ENCODE peak calls at places on chromosomes 1 and 21, in eight cellular contexts. L, B, Q, P, C, F, T and G are unnamed samples.

GRCh38 chr1:2109581-2110021 is 59.4 kb downstream of the PRKCZ start:
- DNase-seq in C (no peak), P (no peak), B (no peak), Q (peak), L (no peak), T (no peak), F (no peak), G (no peak)

GRCh38 chr1:45530632-45531135 is 9.0 kb upstream of the PRDX1 start:
- DNase-seq in P (no peak), L (no peak), B (no peak), F (no peak), C (no peak), T (no peak), Q (no peak), G (no peak)

GRCh38 chr1:17351047-17351446 is 20.9 kb upstream of the PADI6 start:
- DNase-seq in L (no peak), C (no peak), Q (no peak), B (no peak), T (no peak), F (no peak), P (no peak), G (no peak)

GRCh38 chr1:21254335-21254951 is 35.8 kb downstream of the ECE1 start:
- DNase-seq in Q (peak), L (peak), C (peak), P (peak), B (no peak), F (no peak), T (no peak), G (no peak)

GRCh38 chr21:46509760-46510159 is 51.1 kb downstream of the DIP2A start:
- DNase-seq in P (peak), C (no peak), F (peak), B (no peak), Q (no peak), L (no peak), T (peak), G (no peak)

GRCh38 chr21:42857216-42857615 is 22.1 kb downstream of the WDR4 start:
- DNase-seq in F (no peak), Q (no peak), B (no peak), P (no peak), T (no peak), L (no peak), C (no peak), G (no peak)

GRCh38 chr1:10873189-10873588 is 76.7 kb upstream of the CASZ1 start:
- DNase-seq in B (no peak), L (no peak), T (no peak), F (no peak), P (no peak), C (no peak), Q (no peak), G (no peak)

GRCh38 chr1:2276803-2277580 is 48.9 kb downstream of the SKI start:
- DNase-seq in T (no peak), P (peak), L (no peak), B (no peak), C (no peak), Q (no peak), F (no peak), G (no peak)

GRCh38 chr1:153572569-153573015 is 6.9 kb upstream of the S100A2 start:
- DNase-seq in F (peak), T (peak), P (peak), L (peak), B (peak), C (peak), Q (peak), G (peak)

GRCh38 chr1:182189535-182190066 is 128.1 kb upstream of the ZNF648 start:
- DNase-seq in B (no peak), C (no peak), F (no peak), Q (no peak), P (no peak), T (no peak), L (no peak), G (no peak)

GRCh38 chr1:103497404-103497803 is 28.1 kb upstream of the RNPC3 start:
- DNase-seq in F (no peak), B (no peak), Q (no peak), C (no peak), L (no peak), P (no peak), T (no peak), G (no peak)

GRCh38 chr21:41361053-41361785 is 608 bp upstream of the MX2 start:
- DNase-seq in B (no peak), C (no peak), Q (no peak), P (no peak), F (no peak), T (no peak), L (no peak), G (no peak)

GRCh38 chr1:48869116-48869893 is 92.6 kb upstream of the BEND5 start:
- DNase-seq in C (no peak), P (no peak), T (peak), Q (peak), F (no peak), B (no peak), L (no peak), G (no peak)

GRCh38 chr21:34908424-34909055 is 140.6 kb downstream of the RUNX1 start:
- DNase-seq in F (no peak), T (no peak), P (no peak), C (peak), L (no peak), Q (no peak), B (no peak), G (no peak)

GRCh38 chr1:165490175-165490574 is 45.2 kb upstream of the RXRG start:
- DNase-seq in P (no peak), T (no peak), F (no peak), L (peak), Q (peak), B (no peak), C (peak), G (no peak)

GRCh38 chr1:204846546-204846945 is 24.1 kb upstream of the NFASC start:
- DNase-seq in T (no peak), B (no peak), F (no peak), Q (no peak), P (no peak), C (no peak), L (no peak), G (no peak)

GRCh38 chr1:173861731-173862145 is 6.1 kb downstream of the GAS5 start:
- DNase-seq in L (no peak), F (no peak), P (no peak), B (no peak), Q (no peak), C (no peak), T (no peak), G (no peak)

GRCh38 chr1:55050283-55050682 is 10.9 kb downstream of the PCSK9 start:
- DNase-seq in Q (no peak), P (peak), T (no peak), C (no peak), F (no peak), L (no peak), B (no peak), G (no peak)

GRCh38 chr21:46096997-46097825 is 701 bp upstream of the COL6A2 start:
- DNase-seq in Q (peak), F (peak), P (no peak), L (peak), B (no peak), T (peak), C (no peak), G (peak)

GRCh38 chr1:160522622-160523345 is at the start of gene SLAMF6:
- DNase-seq in F (no peak), P (no peak), Q (no peak), B (peak), C (no peak), T (no peak), L (no peak), G (no peak)

GRCh38 chr1:42330215-42330614 is 4.8 kb downstream of the FOXJ3 start:
- DNase-seq in B (no peak), F (no peak), L (no peak), T (no peak), P (no peak), Q (no peak), C (no peak), G (no peak)

GRCh38 chr21:45110873-45111624 is 36.7 kb downstream of the ADARB1 start:
- DNase-seq in B (no peak), F (no peak), C (no peak), Q (no peak), P (no peak), L (no peak), T (no peak), G (no peak)

GRCh38 chr21:41877901-41878830 is 978 bp downstream of the PRDM15 start:
- DNase-seq in Q (no peak), L (peak), F (peak), T (no peak), B (no peak), P (peak), C (peak), G (no peak)

GRCh38 chr1:12549106-12549459 is 68.9 kb downstream of the DHRS3 start:
- DNase-seq in B (no peak), Q (no peak), L (peak), P (no peak), C (peak), T (no peak), F (no peak), G (peak)

GRCh38 chr1:8097077-8097799 is 71.1 kb upstream of the ERRFI1 start:
- DNase-seq in T (no peak), L (no peak), Q (no peak), B (peak), C (no peak), F (no peak), P (peak), G (no peak)

GRCh38 chr1:236558069-236558468 is 34.3 kb downstream of the LGALS8 start:
- DNase-seq in T (no peak), B (no peak), P (no peak), Q (no peak), F (no peak), C (no peak), L (no peak), G (no peak)

GRCh38 chr1:236556606-236557005 is 32.8 kb downstream of the LGALS8 start:
- DNase-seq in T (no peak), L (no peak), Q (no peak), C (no peak), P (no peak), B (no peak), F (no peak), G (no peak)

GRCh38 chr1:236561976-236562375 is 38.2 kb downstream of the LGALS8 start:
- DNase-seq in C (no peak), F (no peak), Q (no peak), P (no peak), L (no peak), T (no peak), B (no peak), G (no peak)

GRCh38 chr1:236565530-236565929 is 38.8 kb downstream of the HEATR1 start:
- DNase-seq in P (no peak), L (no peak), Q (no peak), C (no peak), B (no peak), T (no peak), F (no peak), G (no peak)

GRCh38 chr1:236560213-236560771 is 36.5 kb downstream of the LGALS8 start:
- DNase-seq in P (no peak), Q (no peak), C (no peak), F (no peak), L (no peak), B (no peak), T (no peak), G (no peak)
- TF ChIP-seq CTCF in P (no peak), Q (no peak), C (no peak), F (no peak), L (no peak), B (no peak), T (no peak), G (no peak)

GRCh38 chr21:31012133-31013089 is 25.9 kb downstream of the KRTAP19-8 start:
- DNase-seq in F (no peak), L (no peak), P (no peak), B (peak), T (no peak), C (no peak), Q (no peak), G (no peak)
- H3K4me3 ChIP-seq in F (no peak), L (no peak), P (no peak), B (no peak), T (no peak), C (no peak), Q (no peak), G (no peak)

GRCh38 chr1:145961109-145961424 is 3.2 kb upstream of the LIX1L start:
- DNase-seq in P (no peak), C (no peak), F (no peak), L (peak), Q (no peak), T (no peak), B (no peak), G (no peak)

GRCh38 chr1:145959333-145959732 is 1.5 kb upstream of the LIX1L start:
- DNase-seq in Q (no peak), L (no peak), F (no peak), C (no peak), B (no peak), P (no peak), T (no peak), G (no peak)

GRCh38 chr1:145959957-145960467 is 2.2 kb upstream of the LIX1L start:
- DNase-seq in T (no peak), L (no peak), C (no peak), P (no peak), B (no peak), F (no peak), Q (no peak), G (no peak)

GRCh38 chr1:145961425-145962156 is 2.8 kb downstream of the ANKRD34A start:
- DNase-seq in C (no peak), F (no peak), Q (peak), P (no peak), B (no peak), T (no peak), L (peak), G (no peak)

DNA sequence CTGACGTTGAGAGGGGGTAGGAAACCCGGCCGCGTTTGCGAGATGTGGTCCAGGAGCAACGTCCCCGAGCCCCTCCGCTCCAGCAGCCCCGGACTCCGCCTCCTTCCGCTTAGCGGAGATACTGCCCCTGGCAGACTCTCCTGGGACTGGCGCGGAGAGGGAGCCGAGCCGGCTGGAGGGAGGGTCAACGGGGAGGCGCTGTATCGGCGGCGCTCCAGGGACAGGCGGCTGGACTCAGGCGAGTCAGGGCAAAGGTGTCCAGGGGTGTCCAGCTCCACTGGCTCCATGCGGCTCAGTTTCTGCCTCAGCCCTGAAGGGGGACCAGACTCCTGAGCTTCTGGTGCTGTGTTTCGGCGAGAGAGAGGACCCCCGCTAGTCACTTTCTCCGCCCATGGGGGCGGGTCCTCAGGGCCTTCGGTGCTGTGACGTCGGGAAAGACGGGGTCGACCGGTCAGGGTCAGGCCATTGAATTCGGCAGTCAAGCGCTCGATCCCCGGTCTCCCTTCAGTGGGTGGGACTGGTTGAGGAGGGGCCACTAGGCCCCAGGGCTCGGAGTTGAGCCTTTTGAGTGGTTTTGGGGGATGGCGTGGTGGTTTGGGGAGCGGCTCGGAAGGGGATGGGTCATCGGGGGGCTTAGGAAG is 2.8 kb upstream of the LIX1L start:
- DNase-seq in P (peak), C (no peak), B (no peak), L (peak), Q (peak), F (peak), T (peak), G (peak)
- TF ChIP-seq POLR2A in P (peak), C (peak), B (no peak), L (peak), Q (no peak), F (no peak), T (peak), G (no peak)

DNA sequence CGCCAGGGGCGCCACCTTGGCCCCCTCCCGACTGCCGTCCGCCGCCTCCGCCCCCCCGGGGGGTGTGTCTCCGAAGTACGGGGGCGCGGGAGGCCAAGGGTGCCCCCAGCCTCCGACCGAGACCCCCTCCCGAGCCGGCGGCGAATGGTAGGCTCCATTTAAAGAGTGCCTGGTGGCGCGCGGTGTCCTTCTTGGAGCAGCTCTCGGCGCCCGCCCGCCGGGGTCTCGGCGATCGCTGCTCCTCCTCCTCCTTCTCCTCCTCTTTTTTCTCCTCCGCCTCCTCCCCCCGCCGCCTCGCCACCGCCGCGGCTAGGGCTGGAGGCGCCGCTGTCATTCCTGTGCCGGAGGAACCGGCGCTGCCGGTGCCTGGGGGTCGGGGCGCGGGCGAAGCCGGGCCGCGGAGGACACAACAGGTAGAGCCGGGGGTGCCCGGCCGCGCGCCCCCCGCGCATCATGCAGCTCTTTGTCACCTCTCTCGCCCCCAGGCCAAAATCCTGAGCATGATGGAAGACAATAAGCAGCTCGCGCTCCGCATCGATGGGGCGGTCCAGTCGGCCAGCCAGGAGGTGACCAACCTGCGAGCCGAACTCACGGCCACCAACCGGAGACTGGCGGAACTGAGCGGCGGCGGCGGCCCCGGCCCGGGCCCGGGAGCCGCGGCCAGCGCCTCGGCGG is at the start of gene KAZN:
- DNase-seq in C (no peak), L (peak), P (no peak), Q (no peak), B (no peak), T (no peak), F (no peak), G (peak)
- TF ChIP-seq CTCF in C (no peak), L (no peak), P (no peak), Q (no peak), B (no peak), T (peak), F (no peak), G (no peak)

GRCh38 chr1:152411846-152412245 is 2.2 kb downstream of the CRNN start:
- DNase-seq in P (no peak), L (no peak), B (no peak), F (no peak), T (no peak), Q (no peak), C (no peak), G (no peak)

GRCh38 chr1:152415454-152416227 is 1.6 kb upstream of the CRNN start:
- DNase-seq in P (no peak), B (no peak), Q (no peak), F (no peak), C (no peak), L (no peak), T (no peak), G (no peak)

GRCh38 chr1:152411144-152411543 is 2.9 kb downstream of the CRNN start:
- DNase-seq in P (no peak), B (no peak), F (no peak), L (no peak), C (no peak), Q (no peak), T (peak), G (no peak)

GRCh38 chr1:152410599-152410998 is 3.5 kb downstream of the CRNN start:
- DNase-seq in Q (no peak), P (peak), T (no peak), F (no peak), C (no peak), L (no peak), B (no peak), G (no peak)

DNA sequence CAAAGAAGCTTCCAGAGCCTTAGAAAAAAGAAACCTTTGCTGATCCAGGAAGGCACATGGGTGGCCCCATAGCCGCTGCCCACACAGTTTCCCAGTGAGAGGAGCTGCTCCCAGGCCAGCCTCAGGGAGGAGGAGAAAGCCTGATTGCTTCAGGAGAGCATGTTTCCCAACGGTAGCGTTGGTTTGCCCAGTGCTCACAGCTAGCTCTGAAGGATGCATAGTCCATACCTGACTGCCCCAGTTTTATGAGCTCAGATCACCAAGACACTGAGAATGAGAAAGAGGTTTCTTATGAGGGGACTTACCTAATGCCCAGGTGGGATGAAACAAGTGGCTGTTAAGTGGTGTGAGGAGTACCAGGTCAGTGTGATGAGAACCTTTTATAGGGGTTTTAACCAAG is at the start of gene CRNN:
- DNase-seq in P (no peak), L (no peak), F (no peak), T (no peak), B (no peak), Q (no peak), C (no peak), G (no peak)
- H3K4me3 ChIP-seq in P (no peak), L (no peak), F (no peak), T (no peak), B (no peak), Q (no peak), C (no peak), G (no peak)

GRCh38 chr1:114082047-114082630 is 71.5 kb downstream of the SYT6 start:
- DNase-seq in L (no peak), T (no peak), F (no peak), C (no peak), P (no peak), B (no peak), Q (no peak), G (no peak)
- TF ChIP-seq POLR2A in L (no peak), T (no peak), F (no peak), C (no peak), P (no peak), B (no peak), Q (no peak), G (no peak)

DNA sequence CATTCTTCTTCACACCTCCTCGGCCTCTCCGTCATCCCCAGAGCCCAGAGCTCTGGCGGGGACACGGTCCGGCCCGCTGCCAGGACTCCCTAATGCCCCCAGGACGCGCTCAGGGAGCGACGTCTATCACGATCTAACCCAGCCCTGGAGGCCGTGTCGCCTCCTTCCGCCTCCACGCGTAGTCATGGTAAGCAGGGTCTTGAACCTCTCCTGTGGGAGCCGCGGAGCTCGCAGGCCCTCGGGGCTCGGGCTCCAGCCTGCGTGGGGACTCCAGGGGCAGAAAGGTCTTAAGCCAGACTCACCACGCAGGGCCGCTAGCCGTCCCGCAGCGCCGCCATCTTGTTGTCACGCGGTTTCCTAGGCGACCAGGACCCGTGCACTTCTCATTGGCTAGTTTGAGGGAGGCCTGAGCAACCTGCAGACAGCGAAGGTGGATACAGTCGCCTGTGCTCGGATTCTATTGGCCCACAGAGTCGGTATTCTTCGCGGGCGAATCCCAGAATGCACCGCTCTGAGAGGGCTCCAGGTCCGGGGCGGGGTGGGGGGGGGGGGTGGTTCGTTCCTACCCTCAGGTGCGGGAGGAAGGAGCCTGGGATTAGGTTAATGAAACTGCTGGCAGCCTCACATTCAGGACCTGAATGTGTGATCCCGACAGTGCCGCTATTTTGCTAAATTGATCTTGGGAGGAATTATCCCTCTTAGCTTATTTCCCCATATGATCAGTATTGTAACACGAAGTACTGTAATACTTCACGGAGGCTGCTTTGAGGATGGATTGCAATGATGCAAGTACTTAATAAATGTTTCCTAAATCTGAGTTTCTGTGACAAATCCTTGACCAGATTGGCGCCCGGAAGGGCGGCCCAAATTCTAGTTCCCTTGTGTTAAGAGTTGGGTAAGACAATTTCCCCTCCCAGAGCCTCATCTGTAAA is at the start of gene UBXN11:
- DNase-seq in B (peak), Q (peak), L (peak), F (peak), T (peak), P (peak), C (peak), G (peak)
- TF ChIP-seq CTCF in B (no peak), Q (no peak), L (no peak), F (no peak), T (peak), P (no peak), C (no peak), G (no peak)

GRCh38 chr1:167043752-167044488 is 46.3 kb downstream of the GPA33 start:
- DNase-seq in Q (peak), B (no peak), L (peak), F (peak), C (no peak), P (peak), T (peak), G (no peak)
- H3K4me3 ChIP-seq in Q (peak), B (peak), L (peak), F (peak), C (peak), P (no peak), T (peak), G (no peak)